ENCODE peak calls at places on chromosomes 13 and 19, in five cellular contexts. X, L, Y, E and A are unnamed samples.

GRCh38 chr19:56301886-56302620 is 12.6 kb downstream of the ZSCAN5A start:
- DNase-seq in E (no peak), Y (no peak), X (no peak), L (no peak), A (no peak)

GRCh38 chr19:27716922-27717321 is 1496.0 kb downstream of the UQCRFS1 start:
- DNase-seq in Y (no peak), E (no peak), X (no peak), L (no peak), A (no peak)

GRCh38 chr13:101289764-101290163 is 126.5 kb downstream of the NALCN start:
- DNase-seq in X (no peak), Y (no peak), L (peak), E (peak), A (peak)

GRCh38 chr19:18932216-18932841 is 8.7 kb downstream of the HOMER3 start:
- DNase-seq in Y (peak), E (peak), X (peak), L (peak), A (no peak)

GRCh38 chr13:110183925-110184324 is 123.0 kb downstream of the COL4A1 start:
- DNase-seq in X (no peak), L (no peak), E (peak), Y (no peak), A (no peak)

GRCh38 chr13:24713022-24713421 is 32.8 kb downstream of the ATP12A start:
- DNase-seq in E (no peak), L (peak), Y (no peak), X (no peak), A (peak)

GRCh38 chr13:28584873-28585317 is 74.0 kb upstream of the POMP start:
- DNase-seq in X (no peak), Y (no peak), L (no peak), E (peak), A (peak)

GRCh38 chr19:3483226-3483628 is at the start of gene SMIM44:
- DNase-seq in Y (no peak), L (no peak), X (no peak), E (no peak), A (no peak)

GRCh38 chr13:20492641-20493040 is 33.0 kb downstream of the CRYL1 start:
- DNase-seq in L (no peak), E (no peak), X (no peak), Y (no peak), A (peak)

GRCh38 chr19:5078666-5079409 is 109.9 kb downstream of the KDM4B start:
- DNase-seq in Y (no peak), E (no peak), L (peak), X (no peak), A (no peak)

GRCh38 chr13:36608474-36608873 is 65.3 kb upstream of the SERTM1 start:
- DNase-seq in X (no peak), E (no peak), L (no peak), Y (no peak), A (no peak)

GRCh38 chr13:79593611-79594275 is 112.8 kb downstream of the NDFIP2 start:
- DNase-seq in L (no peak), E (peak), Y (no peak), X (no peak), A (peak)

GRCh38 chr13:108755084-108755483 is 125.7 kb downstream of the MYO16 start:
- DNase-seq in E (no peak), L (no peak), X (no peak), Y (no peak), A (no peak)

GRCh38 chr13:23610966-23611486 is 40.8 kb downstream of the TNFRSF19 start:
- DNase-seq in X (no peak), E (no peak), L (peak), Y (no peak), A (peak)

GRCh38 chr13:95471960-95472359 is 80.6 kb upstream of the CLDN10 start:
- DNase-seq in Y (no peak), X (no peak), L (no peak), E (no peak), A (no peak)

GRCh38 chr19:12791345-12792047 is at the start of gene JUNB:
- DNase-seq in X (peak), Y (peak), E (peak), L (peak), A (peak)

GRCh38 chr13:45928196-45928595 is 76.6 kb upstream of the SIAH3 start:
- DNase-seq in X (no peak), Y (no peak), L (no peak), E (no peak), A (no peak)

GRCh38 chr13:30791354-30791921 is 56.1 kb downstream of the ALOX5AP start:
- DNase-seq in Y (no peak), E (peak), L (peak), X (no peak), A (peak)

GRCh38 chr13:95624020-95624419 is 20.5 kb downstream of the DZIP1 start:
- DNase-seq in Y (no peak), X (no peak), L (no peak), E (peak), A (peak)

GRCh38 chr19:33879818-33880575 is 83.3 kb downstream of the KCTD15 start:
- DNase-seq in Y (no peak), X (no peak), L (peak), E (no peak), A (no peak)
- H3K4me3 ChIP-seq in Y (no peak), X (no peak), L (no peak), E (no peak), A (no peak)

GRCh38 chr19:49065905-49066512 is 1.4 kb upstream of the NTF4 start:
- DNase-seq in E (no peak), L (no peak), X (no peak), Y (no peak), A (no peak)

GRCh38 chr19:49061445-49061844 is 3.2 kb downstream of the NTF4 start:
- DNase-seq in X (no peak), E (no peak), L (no peak), Y (no peak), A (no peak)

GRCh38 chr19:49061000-49061399 is 3.5 kb upstream of the CGB7 start:
- DNase-seq in Y (no peak), E (no peak), X (no peak), L (no peak), A (no peak)

GRCh38 chr19:49064768-49065611 is at the start of gene NTF4:
- DNase-seq in E (no peak), X (no peak), L (no peak), Y (no peak), A (no peak)

DNA sequence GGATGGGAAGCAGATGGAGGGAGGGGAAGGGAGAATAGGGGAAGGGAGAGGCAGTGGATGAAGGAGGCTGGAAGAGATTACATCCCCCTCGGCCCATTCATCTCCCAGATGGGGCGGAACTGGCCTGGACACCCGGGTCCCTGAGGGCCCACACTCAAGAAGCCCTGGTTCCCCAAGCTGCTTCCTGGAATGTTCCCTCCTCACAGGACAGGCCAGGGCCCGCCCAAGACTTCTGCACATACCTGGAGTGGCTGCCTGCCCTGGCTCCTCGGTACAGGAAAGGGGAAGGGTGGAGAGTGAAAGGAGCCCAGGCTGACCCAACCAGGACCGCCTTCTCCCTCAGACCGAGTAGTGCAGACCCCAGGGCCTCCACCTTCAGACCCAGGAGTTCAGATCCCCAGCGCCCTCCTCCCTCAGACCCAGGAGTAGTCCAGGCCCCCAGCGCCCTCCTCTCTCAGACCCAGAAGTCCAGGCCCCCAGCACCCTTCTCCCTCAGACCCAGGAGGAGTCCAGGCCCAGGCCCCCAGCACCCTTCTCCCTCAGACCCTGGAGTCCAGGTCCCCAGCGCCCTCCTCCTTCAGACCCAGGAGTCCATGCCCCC is 489 bp downstream of the NTF4 start:
- DNase-seq in X (no peak), L (no peak), E (no peak), Y (peak), A (no peak)
- H3K4me3 ChIP-seq in X (no peak), L (no peak), E (peak), Y (no peak), A (no peak)

DNA sequence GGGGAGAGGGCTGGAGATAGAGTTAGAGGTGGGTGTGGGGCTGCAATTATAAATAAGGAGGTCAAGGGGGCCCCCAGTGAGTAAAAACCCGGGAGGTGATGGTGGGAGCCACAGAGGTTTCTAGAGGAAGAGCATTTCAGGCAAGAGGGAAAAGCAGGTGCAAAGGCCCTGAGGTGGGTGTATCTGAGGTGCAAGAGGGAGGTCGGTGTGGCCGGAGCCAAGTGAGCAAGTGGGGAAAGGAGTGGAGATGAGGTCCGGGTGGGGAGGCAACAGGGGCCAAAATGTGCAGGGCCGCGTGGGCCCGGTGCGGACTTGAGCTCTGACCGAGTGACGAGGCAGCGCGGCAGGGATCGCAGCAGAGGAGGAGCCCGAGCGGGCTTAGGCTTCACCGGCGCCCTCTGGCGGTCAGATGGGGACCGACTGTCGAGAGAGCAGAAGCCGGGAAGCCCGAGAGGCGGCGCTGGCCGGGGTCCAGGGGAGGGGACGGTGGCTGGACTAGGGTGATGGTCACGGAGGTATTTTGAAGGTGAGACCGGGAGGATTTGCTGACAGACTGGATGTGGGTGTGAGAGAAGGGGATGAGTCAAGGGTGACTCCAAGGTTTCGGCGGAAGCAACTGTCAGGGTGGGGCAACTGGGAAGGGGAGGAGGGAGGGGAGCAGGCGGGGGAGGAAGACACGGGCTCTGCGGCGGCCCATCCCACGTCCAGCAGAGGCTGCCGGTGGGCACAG is 17.7 kb upstream of the SPACA4 start:
- DNase-seq in Y (peak), L (peak), E (peak), X (peak), A (peak)
- H3K4me3 ChIP-seq in Y (no peak), L (no peak), E (peak), X (peak), A (peak)

GRCh38 chr19:49809987-49810389 is 3.1 kb downstream of the FUZ start:
- DNase-seq in X (no peak), E (no peak), Y (no peak), L (no peak), A (no peak)

GRCh38 chr19:49807174-49807830 is 5.8 kb downstream of the FUZ start:
- DNase-seq in Y (no peak), E (no peak), L (no peak), X (no peak), A (no peak)

GRCh38 chr19:49809155-49809986 is 3.7 kb downstream of the FUZ start:
- DNase-seq in L (peak), E (peak), Y (peak), X (peak), A (peak)

GRCh38 chr19:49807888-49808675 is 5.0 kb downstream of the FUZ start:
- DNase-seq in X (no peak), L (peak), E (no peak), Y (no peak), A (no peak)

GRCh38 chr19:49808762-49809154 is 4.3 kb downstream of the FUZ start:
- DNase-seq in E (peak), X (peak), L (peak), Y (peak), A (peak)
- H3K4me3 ChIP-seq in E (peak), X (peak), L (peak), Y (peak), A (peak)

GRCh38 chr19:7533281-7533819 is 2.2 kb upstream of the PNPLA6 start:
- DNase-seq in X (peak), E (peak), Y (peak), L (peak), A (no peak)

GRCh38 chr19:7534531-7534980 is 961 bp upstream of the PNPLA6 start:
- DNase-seq in L (peak), E (peak), X (peak), Y (peak), A (peak)

GRCh38 chr19:7535993-7536685 is 622 bp downstream of the PNPLA6 start:
- DNase-seq in E (no peak), X (no peak), L (no peak), Y (no peak), A (no peak)

GRCh38 chr19:7533925-7534480 is 1.5 kb upstream of the PNPLA6 start:
- DNase-seq in Y (peak), E (peak), X (peak), L (peak), A (peak)

DNA sequence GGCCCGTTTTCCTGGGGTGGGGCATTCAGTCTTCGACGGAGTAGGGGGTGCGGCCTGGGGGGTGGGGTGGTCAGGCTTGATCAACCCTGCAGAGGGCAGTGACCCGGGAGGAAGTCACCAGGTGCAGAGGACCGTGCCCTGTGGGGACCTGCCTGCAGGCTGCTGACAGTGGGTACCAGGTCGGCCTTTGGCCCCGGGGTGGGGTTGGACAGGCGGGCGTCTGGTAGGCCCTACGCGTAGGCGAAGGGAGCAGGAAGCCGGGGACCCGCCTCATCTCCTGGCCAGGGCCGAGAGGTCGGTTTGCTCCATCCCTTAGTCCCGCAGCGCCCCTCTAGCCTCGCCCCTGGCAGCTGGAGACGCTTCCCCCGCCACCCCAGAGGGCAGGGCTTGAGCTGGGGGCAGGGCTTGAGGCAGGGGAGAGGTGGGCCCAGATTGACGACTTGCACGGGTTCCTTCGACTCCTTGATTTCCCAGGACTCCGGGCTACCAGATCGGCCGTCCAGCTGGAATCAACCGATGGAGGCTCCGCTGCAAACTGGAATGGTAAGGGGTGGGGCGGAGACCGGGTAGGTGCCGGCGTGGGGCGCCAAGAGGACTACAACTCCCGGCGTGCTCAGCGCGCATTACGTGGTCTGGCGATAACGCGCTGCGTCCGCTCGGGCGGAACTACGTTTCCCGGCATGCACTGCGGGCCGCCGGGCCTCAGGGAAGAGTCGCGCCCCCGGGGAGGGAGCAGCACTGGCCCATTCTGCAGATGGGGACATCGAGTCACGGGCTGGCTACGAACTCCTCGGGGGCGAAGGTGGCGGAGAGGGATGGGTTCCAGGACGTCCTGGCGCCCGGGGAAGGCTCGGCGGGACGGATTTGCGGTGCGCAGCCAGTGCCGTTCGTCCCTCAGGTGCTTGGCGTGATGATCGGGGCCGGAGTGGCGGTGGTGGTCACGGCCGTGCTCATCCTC is at the start of gene PNPLA6:
- DNase-seq in Y (peak), E (peak), X (peak), L (peak), A (peak)
- H3K4me3 ChIP-seq in Y (peak), E (peak), X (peak), L (peak), A (peak)

DNA sequence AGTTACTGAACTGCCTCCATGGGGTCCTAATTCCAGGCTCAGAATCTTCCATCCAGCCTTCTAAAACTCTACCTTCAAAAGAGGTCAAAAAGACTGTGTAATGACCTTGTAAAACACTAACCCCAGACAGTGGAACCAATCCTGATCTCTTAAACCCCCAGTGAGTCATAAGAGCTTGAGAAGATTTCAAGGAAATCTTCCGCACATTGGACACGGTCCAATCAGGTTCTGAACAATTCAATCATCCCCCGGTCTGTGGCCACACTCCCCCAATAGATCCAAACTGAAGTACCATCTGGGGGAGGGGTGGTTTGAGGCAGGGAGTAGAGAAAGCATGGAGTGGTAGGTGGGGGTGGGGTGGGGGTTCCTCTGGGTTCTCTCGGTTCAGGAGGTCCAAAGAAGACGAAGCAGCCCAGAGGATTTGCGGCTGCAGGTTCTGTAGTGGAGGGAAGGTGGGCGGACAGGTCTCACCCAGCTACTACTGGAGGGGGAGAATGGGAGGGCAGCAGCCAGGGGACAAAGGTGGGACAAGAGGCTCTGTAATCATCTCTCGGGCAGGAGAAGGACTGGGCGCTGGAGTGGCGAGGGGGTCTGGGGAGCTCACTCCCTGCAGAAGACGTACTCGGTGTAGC is 1.5 kb downstream of the KCTD12 start:
- DNase-seq in X (no peak), L (no peak), E (peak), Y (no peak), A (peak)
- H3K4me3 ChIP-seq in X (peak), L (peak), E (peak), Y (peak), A (peak)

DNA sequence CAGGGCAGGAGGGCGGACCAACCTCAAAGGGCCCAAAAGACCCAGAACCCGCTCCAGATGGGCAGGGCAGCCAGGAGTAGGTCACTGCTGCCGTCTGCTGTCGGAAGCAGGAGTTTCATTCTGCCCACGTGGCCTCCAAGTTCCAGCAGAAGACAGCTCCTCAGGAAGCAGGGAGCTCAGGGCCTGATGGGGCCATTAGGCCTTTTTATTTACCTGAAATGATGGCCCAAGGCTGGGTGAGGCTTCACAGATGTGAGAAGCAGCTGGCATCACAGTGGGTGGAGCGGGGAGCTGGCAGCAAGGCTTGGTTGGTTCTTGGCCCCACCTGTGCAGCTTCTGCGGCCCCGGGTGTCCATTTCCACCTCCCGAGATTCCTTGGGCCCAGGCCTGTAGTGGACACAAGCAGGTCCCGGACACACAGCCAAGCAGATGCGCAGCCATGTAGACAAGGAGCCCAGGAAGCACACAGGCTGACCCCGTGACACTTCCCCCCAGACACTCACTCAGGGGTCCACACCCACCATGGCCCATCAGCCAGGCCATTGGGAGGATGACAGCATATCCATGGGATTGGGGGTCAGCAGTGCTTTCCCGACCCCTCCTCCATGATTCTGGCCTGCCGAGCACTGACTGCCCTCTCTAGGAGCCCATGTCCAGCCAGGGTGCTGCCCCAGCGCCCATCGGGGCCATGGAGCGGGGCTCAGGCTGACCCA is 26.4 kb downstream of the C13orf46 start:
- DNase-seq in E (peak), X (peak), L (peak), Y (no peak), A (no peak)
- H3K4me3 ChIP-seq in E (no peak), X (no peak), L (no peak), Y (no peak), A (no peak)

DNA sequence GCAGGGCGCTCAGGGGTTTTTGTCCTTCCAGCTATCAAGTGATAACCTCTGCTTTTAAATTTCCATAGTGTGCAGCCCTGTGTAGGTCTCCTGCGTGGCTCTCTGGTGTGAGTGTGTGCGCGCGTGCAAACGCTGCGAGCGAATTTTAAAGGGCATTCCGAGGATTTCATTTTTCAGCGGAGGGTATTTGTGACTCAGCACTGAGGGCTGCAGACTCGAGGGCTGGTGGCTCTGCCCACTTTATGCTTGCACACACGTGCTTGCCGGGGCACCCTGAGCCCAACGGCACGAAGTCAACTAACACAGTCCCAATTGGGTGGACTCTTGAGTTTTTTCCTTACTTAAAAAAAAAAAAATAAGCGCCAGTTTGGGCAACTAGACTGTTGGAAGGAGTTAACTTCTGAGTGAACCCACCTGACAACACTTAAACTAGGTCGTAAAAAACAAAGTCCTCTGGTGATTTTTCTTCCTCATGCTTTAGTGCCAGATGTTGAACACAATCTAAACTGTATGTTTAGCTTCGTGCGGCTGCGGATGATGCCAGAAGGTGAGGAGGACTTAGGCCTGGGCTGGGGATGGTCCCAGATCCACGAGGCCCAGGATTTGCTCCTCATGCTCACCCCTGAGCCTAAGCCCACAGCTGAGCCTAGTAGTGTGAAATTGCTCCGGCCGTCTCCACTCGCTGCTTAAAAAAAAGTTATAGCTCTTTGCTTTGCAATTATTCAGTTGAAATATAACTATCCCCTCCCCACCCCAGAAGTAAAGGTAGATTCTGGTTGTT is 2.1 kb downstream of the FGF9 start:
- DNase-seq in Y (no peak), L (no peak), E (no peak), X (no peak), A (no peak)
- H3K4me3 ChIP-seq in Y (peak), L (peak), E (peak), X (peak), A (peak)